ENCODE peak calls at places on chromosomes 3 and 15, in nine cellular contexts. X is neuronal stem cell, S is SK-N-SH, J is A549, Q is PC-9, A is astrocyte, B is GM23338, W is fibroblast of lung, V is endothelial cell of umbilical vein. H is an unnamed sample.

GRCh38 chr3:5038243-5038642 is 59.0 kb downstream of the BHLHE40 start:
- DNase-seq in X (no peak), S (no peak), J (no peak), Q (no peak), A (no peak), B (no peak), W (no peak), V (no peak), H (no peak)

GRCh38 chr3:25297667-25298585 is 130.1 kb upstream of the RARB start:
- DNase-seq in X (no peak), S (no peak), J (no peak), Q (no peak), A (peak), B (peak), W (peak), V (peak), H (peak)

GRCh38 chr3:13517253-13517977 is 31.5 kb upstream of the FBLN2 start:
- DNase-seq in X (no peak), S (no peak), J (no peak), Q (no peak), A (no peak), B (no peak), W (no peak), V (no peak), H (no peak)

GRCh38 chr3:43248194-43248593 is 38.1 kb upstream of the SNRK start:
- DNase-seq in X (no peak), S (no peak), J (no peak), Q (no peak), A (no peak), B (no peak), W (no peak), V (peak), H (no peak)

GRCh38 chr3:5019411-5020261 is 40.4 kb downstream of the BHLHE40 start:
- DNase-seq in X (no peak), S (no peak), J (peak), Q (peak), A (no peak), B (no peak), W (no peak), V (no peak), H (no peak)

GRCh38 chr15:60635507-60636352 is 156.8 kb upstream of the ICE2 start:
- DNase-seq in X (no peak), S (no peak), J (no peak), Q (no peak), A (peak), B (no peak), W (no peak), V (peak), H (no peak)

GRCh38 chr15:41961014-41961518 is 11.3 kb downstream of the EHD4 start:
- DNase-seq in X (no peak), S (no peak), J (peak), Q (no peak), A (no peak), B (no peak), W (no peak), V (peak), H (no peak)

GRCh38 chr15:78204351-78205309 is 29.7 kb downstream of the ACSBG1 start:
- DNase-seq in X (no peak), S (no peak), J (no peak), Q (no peak), A (no peak), B (no peak), W (peak), V (no peak), H (no peak)

GRCh38 chr3:124178531-124178930 is 186.6 kb upstream of the ROPN1 start:
- DNase-seq in X (no peak), S (no peak), J (no peak), Q (no peak), A (peak), B (no peak), W (no peak), V (no peak), H (no peak)

GRCh38 chr15:101641894-101642293 is 10.3 kb downstream of the TM2D3 start:
- DNase-seq in X (no peak), S (peak), J (no peak), Q (no peak), A (no peak), B (no peak), W (no peak), V (peak), H (no peak)

GRCh38 chr15:39643747-39644520 is 63.1 kb downstream of the THBS1 start:
- DNase-seq in X (no peak), S (no peak), J (no peak), Q (no peak), A (no peak), B (no peak), W (no peak), V (no peak), H (peak)

GRCh38 chr15:39640665-39641064 is 59.8 kb downstream of the THBS1 start:
- DNase-seq in X (no peak), S (no peak), J (no peak), Q (no peak), A (no peak), B (no peak), W (no peak), V (no peak), H (no peak)

GRCh38 chr15:39639037-39639436 is 58.2 kb downstream of the THBS1 start:
- DNase-seq in X (no peak), S (no peak), J (no peak), Q (no peak), A (no peak), B (no peak), W (no peak), V (no peak), H (no peak)

GRCh38 chr15:39642011-39642640 is 61.2 kb downstream of the THBS1 start:
- DNase-seq in X (peak), S (peak), J (no peak), Q (peak), A (peak), B (peak), W (peak), V (peak), H (peak)

DNA sequence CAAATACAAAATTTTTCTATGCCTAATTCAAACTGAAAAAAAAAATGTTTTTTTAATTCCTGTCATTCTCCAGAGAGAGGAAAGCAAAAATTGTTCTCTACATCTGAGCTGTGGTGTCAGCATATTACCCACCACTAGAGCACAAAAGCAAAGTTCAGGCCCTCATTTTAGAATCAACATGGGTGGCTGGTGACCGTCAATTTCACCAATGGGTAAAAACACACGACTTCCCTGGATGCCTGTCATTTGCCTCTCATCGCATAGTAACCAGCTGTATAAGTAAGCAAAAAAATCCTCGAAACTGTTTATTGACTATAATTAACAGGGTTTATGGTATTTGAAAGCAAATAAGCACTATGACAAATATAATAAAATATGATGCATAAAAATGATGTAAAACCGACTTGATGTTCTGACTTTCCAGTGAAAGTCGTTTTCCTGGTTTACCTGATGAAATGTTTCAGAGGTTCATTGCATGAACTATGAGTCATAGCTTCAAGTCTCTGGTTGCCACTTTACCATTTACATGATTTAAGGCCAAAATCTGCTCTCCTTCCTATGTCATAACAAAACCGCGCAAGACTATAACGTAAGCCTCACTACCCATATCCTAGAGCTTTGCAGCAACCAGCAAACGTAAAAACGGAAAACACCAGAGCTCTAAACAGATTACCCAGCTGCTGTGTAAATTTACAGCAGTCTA is 60.5 kb downstream of the THBS1 start:
- DNase-seq in X (no peak), S (no peak), J (no peak), Q (peak), A (peak), B (peak), W (no peak), V (no peak), H (no peak)
- H3K4me2 ChIP-seq in X (no peak), S (peak), J (peak), Q (peak), A (peak), B (no peak), W (no peak), V (peak), H (no peak)

GRCh38 chr3:113441051-113441770 is at the start of gene CFAP44:
- DNase-seq in X (peak), S (no peak), J (no peak), Q (peak), A (peak), B (peak), W (peak), V (peak), H (peak)
- H3K4me3 ChIP-seq in X (no peak), S (no peak), J (no peak), Q (no peak), A (peak), B (peak), W (peak), V (peak), H (peak)

DNA sequence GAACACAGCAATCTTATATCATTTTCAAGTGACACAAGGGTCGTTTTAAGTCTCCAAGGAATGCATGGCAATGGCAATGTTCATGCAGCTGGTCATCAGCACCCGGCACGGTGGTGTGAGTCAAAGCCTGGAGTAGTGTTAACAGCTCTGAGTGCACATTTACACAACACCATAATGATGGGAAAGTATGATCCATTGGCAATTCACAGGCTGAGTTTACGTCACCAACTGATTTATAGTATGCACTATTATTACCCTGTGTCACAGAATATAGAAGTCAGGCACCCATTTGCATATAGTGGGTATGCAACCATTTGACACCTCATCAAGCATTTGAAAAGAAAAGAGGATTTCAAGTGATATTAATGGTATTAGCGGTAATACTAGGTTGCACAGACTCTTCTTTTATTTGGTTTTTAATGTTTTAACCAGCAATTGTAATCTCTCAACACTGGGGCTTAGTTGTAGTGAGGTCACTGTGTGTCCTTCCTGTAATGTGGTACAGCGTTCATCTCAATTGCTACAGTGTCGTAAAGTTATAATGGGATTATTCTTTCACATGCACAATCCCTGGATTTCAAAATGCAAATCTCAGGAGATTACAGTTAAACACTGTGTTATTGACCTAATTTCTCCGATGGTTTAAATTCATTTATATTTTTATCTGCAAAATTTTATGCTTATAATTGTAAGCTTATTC is 113.8 kb downstream of the C3orf38 start:
- DNase-seq in X (no peak), S (no peak), J (no peak), Q (no peak), A (no peak), B (no peak), W (no peak), V (no peak), H (no peak)
- H3K4me2 ChIP-seq in X (no peak), S (no peak), J (no peak), Q (no peak), A (no peak), B (no peak), W (no peak), V (no peak), H (no peak)

DNA sequence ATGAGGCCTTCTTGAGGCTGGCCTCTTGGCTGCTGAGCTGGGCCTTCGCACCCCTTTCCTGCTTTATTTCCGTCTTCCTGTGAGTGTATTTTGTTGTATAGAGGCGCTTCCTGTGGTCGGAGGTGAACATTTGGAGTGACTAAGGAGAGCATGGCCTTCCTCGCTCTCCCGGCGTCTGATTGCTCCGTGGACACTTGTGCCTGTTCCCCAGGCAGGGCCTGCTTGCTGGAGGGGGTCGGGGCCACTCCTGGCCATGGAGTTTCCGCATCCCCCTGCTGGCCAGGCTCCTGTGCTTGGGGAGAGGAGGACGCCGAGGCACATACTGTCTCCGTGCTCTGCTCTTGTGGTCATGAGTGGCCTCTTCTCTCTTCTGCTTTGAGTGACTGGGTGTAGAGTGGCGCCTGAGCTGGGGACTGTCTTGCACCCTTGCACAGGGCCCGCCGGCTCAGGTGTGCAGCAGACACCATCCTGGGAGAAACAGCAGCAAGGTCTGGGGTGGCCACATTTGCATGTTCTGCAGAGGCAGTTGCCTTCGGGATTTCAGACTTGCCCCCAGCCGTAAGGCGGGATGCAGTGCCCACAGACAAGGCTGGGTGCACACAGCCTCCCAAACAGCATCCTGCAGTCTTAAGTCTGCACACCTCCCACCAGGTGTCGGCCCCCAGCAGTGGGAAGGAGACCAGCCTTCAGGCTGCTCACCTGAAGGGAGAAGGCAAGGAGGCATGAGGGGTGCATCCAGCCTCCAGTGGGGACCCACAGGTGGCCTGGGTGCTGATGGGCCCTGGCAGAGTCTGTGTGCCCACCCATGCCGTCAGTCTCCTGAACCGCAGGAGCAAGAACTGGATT is 16.4 kb downstream of the KLF13 start:
- DNase-seq in X (no peak), S (peak), J (no peak), Q (no peak), A (no peak), B (peak), W (no peak), V (peak), H (peak)
- H3K4me3 ChIP-seq in X (no peak), S (no peak), J (no peak), Q (no peak), A (no peak), B (no peak), W (no peak), V (no peak), H (no peak)

DNA sequence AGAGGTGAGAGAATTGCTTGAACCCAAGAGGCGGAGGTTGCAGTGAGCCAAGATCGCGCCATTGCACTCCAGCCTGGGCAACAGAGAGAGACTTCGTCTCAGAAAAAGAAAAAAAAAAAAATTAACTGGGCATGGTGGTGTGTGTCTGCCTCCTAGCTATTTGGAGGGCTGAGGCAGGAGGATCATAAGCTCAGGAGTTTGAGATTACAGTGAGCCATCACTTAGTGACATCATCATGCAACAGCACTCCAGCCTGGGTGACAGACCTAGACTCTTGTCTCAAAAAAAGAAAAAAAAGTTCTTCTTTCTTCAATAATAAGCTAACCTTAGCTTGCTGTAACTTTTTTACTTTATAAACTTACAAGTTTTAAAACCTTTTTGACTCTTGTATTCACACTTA is 99.8 kb downstream of the SLMAP start:
- DNase-seq in X (no peak), S (no peak), J (no peak), Q (no peak), A (no peak), B (no peak), W (no peak), V (no peak), H (no peak)
- H3K4me2 ChIP-seq in X (no peak), S (no peak), J (no peak), Q (no peak), A (no peak), B (no peak), W (no peak), V (no peak), H (no peak)

GRCh38 chr3:10198761-10199688 is 34.3 kb downstream of the IRAK2 start:
- DNase-seq in X (no peak), S (no peak), J (peak), Q (peak), A (peak), B (no peak), W (peak), V (peak), H (no peak)
- H3K4me3 ChIP-seq in X (no peak), S (no peak), J (no peak), Q (no peak), A (no peak), B (no peak), W (no peak), V (no peak), H (no peak)

DNA sequence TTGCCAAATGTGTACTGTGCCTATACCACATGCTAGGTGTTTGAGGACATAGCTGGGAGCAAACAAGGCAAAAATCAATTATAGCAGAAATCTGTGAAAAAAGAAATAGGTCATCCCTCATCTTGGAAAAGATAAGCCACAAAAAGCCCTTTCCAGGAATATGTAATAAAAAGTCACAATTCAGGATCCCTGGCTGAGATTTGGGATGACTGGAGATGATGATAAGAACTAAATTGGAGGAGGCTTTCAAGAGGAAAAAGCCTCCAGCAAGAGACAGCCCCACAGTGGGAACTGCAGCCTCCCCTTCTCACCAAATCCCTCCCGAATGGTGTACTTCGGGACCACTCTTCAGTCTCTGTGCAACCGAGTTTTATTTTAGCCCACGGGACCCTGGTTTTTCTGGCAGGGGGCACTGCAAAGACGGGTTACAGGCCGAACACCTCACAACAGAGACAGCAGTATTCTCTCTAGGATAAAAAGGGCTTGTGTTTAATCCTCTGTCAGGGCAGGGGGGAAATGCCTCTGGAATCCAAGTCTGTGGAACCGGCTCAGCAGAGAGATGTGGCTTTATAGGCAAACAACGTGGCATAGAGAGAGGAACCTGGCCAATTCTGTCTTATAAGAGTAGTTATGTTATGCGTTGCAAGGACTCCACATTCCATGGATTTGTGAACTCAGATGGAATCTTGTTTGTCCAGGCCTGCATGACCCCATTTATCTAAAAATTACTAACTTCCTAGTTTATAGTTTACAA is 1.2 kb upstream of the LMCD1 start:
- DNase-seq in X (no peak), S (peak), J (peak), Q (peak), A (peak), B (peak), W (no peak), V (peak), H (peak)
- H3K4me2 ChIP-seq in X (no peak), S (peak), J (peak), Q (peak), A (peak), B (peak), W (peak), V (peak), H (peak)

DNA sequence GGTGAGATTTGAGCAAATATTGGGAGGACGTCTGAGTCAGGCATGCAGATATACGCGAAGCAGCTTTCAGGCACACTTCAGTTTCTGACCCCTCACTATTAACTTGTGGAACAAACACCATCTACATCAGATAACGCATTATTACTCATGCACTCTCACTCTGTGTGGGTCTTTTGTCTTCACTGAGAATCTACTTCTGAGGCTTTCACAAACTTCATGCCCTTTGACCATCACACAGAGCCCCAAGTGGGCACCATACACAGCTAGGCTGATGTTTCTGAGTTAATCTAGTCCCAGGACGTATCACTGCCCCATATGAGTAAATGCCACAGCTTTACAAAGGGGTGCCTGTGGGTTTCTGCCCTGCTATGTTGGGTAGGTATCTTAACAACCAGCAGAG is 39.6 kb upstream of the IP6K2 start:
- DNase-seq in X (no peak), S (no peak), J (no peak), Q (no peak), A (peak), B (no peak), W (no peak), V (no peak), H (no peak)
- H3K4me3 ChIP-seq in X (no peak), S (no peak), J (no peak), Q (no peak), A (no peak), B (no peak), W (no peak), V (no peak), H (no peak)

DNA sequence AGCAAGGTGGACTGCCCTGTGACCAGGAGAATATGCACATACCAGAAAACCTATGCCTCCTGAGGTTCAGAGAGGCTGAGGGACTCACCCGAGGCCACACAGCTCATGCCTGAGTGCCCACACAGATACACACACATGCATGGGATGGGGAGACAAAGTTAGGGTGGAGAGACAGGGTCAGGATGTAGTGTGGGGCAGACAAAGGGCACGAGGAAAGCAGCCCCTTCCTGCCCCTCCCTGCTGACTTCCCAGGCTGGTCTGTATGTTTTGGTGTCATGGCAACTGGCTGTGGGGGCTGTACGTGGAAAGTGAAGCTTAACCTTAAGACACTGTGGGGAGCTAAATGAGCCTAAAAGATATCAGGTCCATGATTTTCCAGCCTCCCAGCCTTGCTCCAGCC is 57.8 kb downstream of the EPHB3 start:
- DNase-seq in X (no peak), S (no peak), J (no peak), Q (no peak), A (no peak), B (no peak), W (no peak), V (peak), H (no peak)
- H3K4me2 ChIP-seq in X (no peak), S (no peak), J (no peak), Q (no peak), A (no peak), B (no peak), W (no peak), V (no peak), H (no peak)

GRCh38 chr3:150237490-150237889 is 170.6 kb upstream of the TSC22D2 start:
- DNase-seq in X (no peak), S (no peak), J (peak), Q (peak), A (peak), B (no peak), W (peak), V (peak), H (no peak)
- H3K4me3 ChIP-seq in X (no peak), S (no peak), J (no peak), Q (peak), A (peak), B (no peak), W (no peak), V (no peak), H (no peak)

H was measured in neural progenitor cell.